ENCODE peak calls at places on chromosomes 5 and 9, in ten cellular contexts. V, K, X, N, C, O, I, Q, P and Y are unnamed samples.

GRCh38 chr5:54959673-54960418 is 25.5 kb downstream of the ESM1 start:
- DNase-seq in V (no peak), K (no peak), X (peak; percentile 74), N (peak; percentile 28), C (no peak), O (peak; percentile 4), I (no peak), Q (no peak), P (no peak), Y (no peak)

GRCh38 chr9:109771084-109771483 is 8.9 kb upstream of the PALM2AKAP2 start:
- DNase-seq in V (no peak), K (no peak), X (no peak), N (no peak), C (no peak), O (no peak), I (no peak), Q (no peak), P (no peak), Y (no peak)

GRCh38 chr9:6929428-6929827 is 171.7 kb downstream of the KDM4C start:
- DNase-seq in V (no peak), K (no peak), X (no peak), N (no peak), C (no peak), O (no peak), I (no peak), Q (no peak), P (no peak), Y (no peak)

GRCh38 chr5:150116667-150117395 is 30.5 kb upstream of the CSF1R start:
- DNase-seq in V (no peak), K (no peak), X (peak; percentile 24), N (no peak), C (no peak), O (no peak), I (no peak), Q (peak; percentile 42), P (no peak), Y (no peak)

GRCh38 chr5:27821681-27822080 is 783.3 kb upstream of the CDH9 start:
- DNase-seq in V (no peak), K (no peak), X (no peak), N (no peak), C (no peak), O (no peak), I (no peak), Q (no peak), P (no peak), Y (no peak)

GRCh38 chr9:133708770-133709611 is 29.2 kb downstream of the SARDH start:
- DNase-seq in V (peak; percentile 26), K (no peak), X (no peak), N (peak; percentile 37), C (peak; percentile 14), O (no peak), I (no peak), Q (no peak), P (no peak), Y (no peak)

GRCh38 chr9:89370593-89370992 is 52.3 kb downstream of the SECISBP2 start:
- DNase-seq in V (no peak), K (no peak), X (no peak), N (no peak), C (no peak), O (no peak), I (no peak), Q (no peak), P (no peak), Y (no peak)

GRCh38 chr5:180441577-180441976 is 52.6 kb upstream of the CNOT6 start:
- DNase-seq in V (no peak), K (no peak), X (peak; percentile 9), N (no peak), C (no peak), O (no peak), I (peak; percentile 87), Q (no peak), P (no peak), Y (no peak)

GRCh38 chr9:88593537-88594185 is 58.7 kb downstream of the NXNL2 start:
- DNase-seq in V (peak; percentile 34), K (peak; percentile 62), X (peak; percentile 54), N (peak; percentile 79), C (peak; percentile 66), O (peak; percentile 34), I (peak; percentile 57), Q (no peak), P (no peak), Y (peak; percentile 70)

GRCh38 chr5:2753452-2754409 is 2.3 kb upstream of the IRX2 start:
- DNase-seq in V (no peak), K (no peak), X (no peak), N (no peak), C (no peak), O (no peak), I (no peak), Q (peak; percentile 52), P (peak; percentile 67), Y (no peak)

GRCh38 chr5:142063878-142064331 is 44.7 kb upstream of the NDFIP1 start:
- DNase-seq in V (no peak), K (peak; percentile 79), X (peak; percentile 39), N (peak; percentile 93), C (peak; percentile 37), O (no peak), I (no peak), Q (no peak), P (no peak), Y (peak; percentile 58)

GRCh38 chr5:123285122-123286011 is 137.8 kb downstream of the CEP120 start:
- DNase-seq in V (no peak), K (no peak), X (no peak), N (peak; percentile 39), C (peak; percentile 19), O (no peak), I (no peak), Q (no peak), P (no peak), Y (no peak)

GRCh38 chr5:170861855-170862766 is at the start of gene RANBP17:
- DNase-seq in V (no peak), K (peak; percentile 57), X (peak; percentile 60), N (peak; percentile 55), C (peak; percentile 12), O (peak; percentile 53), I (peak; percentile 75), Q (no peak), P (no peak), Y (peak; percentile 65)

GRCh38 chr9:71364196-71364955 is 243.0 kb upstream of the TRPM3 start:
- DNase-seq in V (no peak), K (no peak), X (no peak), N (no peak), C (no peak), O (no peak), I (no peak), Q (no peak), P (no peak), Y (no peak)

GRCh38 chr9:126915281-126915816 is 767 bp downstream of the RALGPS1 start:
- DNase-seq in V (peak; percentile 87), K (peak; percentile 24), X (peak; percentile 95), N (peak; percentile 72), C (peak; percentile 36), O (peak; percentile 19), I (no peak), Q (peak; percentile 81), P (no peak), Y (peak; percentile 97)

GRCh38 chr9:91732187-91733005 is 217.6 kb downstream of the ROR2 start:
- DNase-seq in V (no peak), K (no peak), X (no peak), N (no peak), C (no peak), O (no peak), I (no peak), Q (no peak), P (no peak), Y (no peak)
- TF ChIP-seq POLR2A in V (no peak), K (no peak), X (no peak), N (no peak), C (no peak), O (no peak), I (no peak), Q (no peak), P (no peak), Y (no peak)

GRCh38 chr9:1047605-1048235 is 2.4 kb upstream of the DMRT2 start:
- DNase-seq in V (no peak), K (no peak), X (no peak), N (no peak), C (no peak), O (no peak), I (no peak), Q (no peak), P (no peak), Y (no peak)

GRCh38 chr9:1049641-1050040 is 516 bp upstream of the DMRT2 start:
- DNase-seq in V (no peak), K (no peak), X (no peak), N (no peak), C (no peak), O (no peak), I (no peak), Q (no peak), P (no peak), Y (no peak)

GRCh38 chr9:1050125-1050895 is at the start of gene DMRT2:
- DNase-seq in V (peak; percentile 17), K (peak; percentile 81), X (peak; percentile 78), N (peak; percentile 93), C (peak; percentile 52), O (peak; percentile 0), I (peak; percentile 85), Q (peak; percentile 92), P (no peak), Y (peak; percentile 94)

GRCh38 chr9:1046639-1047604 is 3.2 kb upstream of the DMRT2 start:
- DNase-seq in V (no peak), K (no peak), X (no peak), N (no peak), C (no peak), O (no peak), I (no peak), Q (no peak), P (no peak), Y (no peak)

GRCh38 chr9:1048853-1049252 is 1.3 kb upstream of the DMRT2 start:
- DNase-seq in V (no peak), K (no peak), X (no peak), N (no peak), C (no peak), O (no peak), I (no peak), Q (no peak), P (no peak), Y (no peak)
- H3K9me3 ChIP-seq in V (no peaks in the 10 kb centered on the region), K (no peaks in the 10 kb centered on the region), X (peaks cover 6% of the 10 kb centered on the region), N (no peaks in the 10 kb centered on the region), C (no peaks in the 10 kb centered on the region), O (peaks cover 3% of the 10 kb centered on the region), I (no peaks in the 10 kb centered on the region), Q (no peaks in the 10 kb centered on the region), P (no peaks in the 10 kb centered on the region), Y (no peaks in the 10 kb centered on the region)

DNA sequence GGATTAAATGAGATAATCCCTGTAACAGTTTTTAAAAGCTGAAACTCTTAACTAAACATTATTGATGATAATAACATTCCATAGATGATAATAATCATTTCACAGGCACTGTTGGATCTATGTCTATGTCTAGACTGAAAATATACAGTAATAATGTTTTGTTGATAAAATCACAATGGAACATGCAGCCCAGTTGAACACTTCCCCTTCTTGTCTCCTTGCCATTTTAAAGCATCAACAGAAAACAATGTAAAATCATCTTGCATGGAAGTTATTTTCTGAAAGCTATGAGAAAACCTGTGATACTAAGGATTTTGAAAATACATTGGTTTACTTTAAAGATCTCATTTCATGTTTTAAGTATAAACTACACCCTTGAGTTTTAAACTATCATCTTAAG is 1.9 kb downstream of the GAPT start:
- DNase-seq in V (no peak), K (no peak), X (no peak), N (no peak), C (no peak), O (no peak), I (no peak), Q (no peak), P (no peak), Y (no peak)
- H3K4me1 ChIP-seq in V (no peaks in the 10 kb centered on the region), K (no peaks in the 10 kb centered on the region), X (no peaks in the 10 kb centered on the region), N (no peaks in the 10 kb centered on the region), C (no peaks in the 10 kb centered on the region), O (no peaks in the 10 kb centered on the region), I (no peaks in the 10 kb centered on the region), Q (no peaks in the 10 kb centered on the region), P (no peaks in the 10 kb centered on the region), Y (no peaks in the 10 kb centered on the region)

GRCh38 chr5:136058031-136058971 is 29.5 kb downstream of the TGFBI start:
- DNase-seq in V (no peak), K (peak; percentile 68), X (peak; percentile 47), N (no peak), C (peak; percentile 78), O (peak; percentile 35), I (peak; percentile 96), Q (no peak), P (no peak), Y (peak; percentile 72)
- TF ChIP-seq POLR2A in V (no peak), K (no peak), X (no peak), N (no peak), C (no peak), O (no peak), I (no peak), Q (no peak), P (no peak), Y (no peak)